ENCODE peak calls at places on chromosomes 6 and 20, in four cellular contexts. N, J, I and W are unnamed samples.

GRCh38 chr6:97275809-97276208 is 7.2 kb downstream of the MMS22L start:
- DNase-seq in N (no peak), J (no peak), I (no peak), W (no peak)

GRCh38 chr6:13417431-13417830 is 70.0 kb downstream of the GFOD1 start:
- DNase-seq in N (no peak), J (no peak), I (no peak), W (no peak)

GRCh38 chr6:24064106-24064505 is 61.9 kb upstream of the NRSN1 start:
- DNase-seq in N (no peak), J (no peak), I (peak), W (no peak)

GRCh38 chr6:160519603-160520042 is 144.5 kb downstream of the LPA start:
- DNase-seq in N (no peak), J (no peak), I (no peak), W (no peak)

GRCh38 chr6:128532110-128532509 is 11.7 kb upstream of the PTPRK start:
- DNase-seq in N (no peak), J (no peak), I (no peak), W (no peak)

GRCh38 chr20:52031574-52032303 is 159.8 kb downstream of the ZFP64 start:
- DNase-seq in N (peak), J (no peak), I (no peak), W (no peak)

GRCh38 chr6:117555882-117556498 is 46.3 kb downstream of the GOPC start:
- DNase-seq in N (no peak), J (peak), I (peak), W (peak)

GRCh38 chr6:98787961-98788360 is 46.4 kb upstream of the POU3F2 start:
- DNase-seq in N (no peak), J (no peak), I (no peak), W (no peak)

GRCh38 chr6:152124432-152125074 is 317.1 kb downstream of the ESR1 start:
- DNase-seq in N (no peak), J (no peak), I (no peak), W (no peak)

GRCh38 chr6:101397199-101397598 is 3.7 kb downstream of the GRIK2 start:
- DNase-seq in N (no peak), J (no peak), I (peak), W (no peak)

GRCh38 chr20:53774487-53775203 is 181.0 kb upstream of the ZNF217 start:
- DNase-seq in N (no peak), J (no peak), I (no peak), W (no peak)

GRCh38 chr20:10861619-10862018 is 187.8 kb upstream of the JAG1 start:
- DNase-seq in N (no peak), J (no peak), I (no peak), W (no peak)

GRCh38 chr6:106128981-106129761 is 43.0 kb downstream of the PRDM1 start:
- DNase-seq in N (no peak), J (no peak), I (no peak), W (no peak)

GRCh38 chr6:75893776-75894152 is 144.7 kb downstream of the MYO6 start:
- DNase-seq in N (no peak), J (no peak), I (no peak), W (no peak)

GRCh38 chr6:13664703-13665352 is 46.8 kb downstream of the RANBP9 start:
- DNase-seq in N (no peak), J (no peak), I (no peak), W (no peak)

GRCh38 chr6:30963641-30964040 is 19.9 kb upstream of the MUC21 start:
- DNase-seq in N (no peak), J (no peak), I (no peak), W (no peak)

GRCh38 chr20:11394145-11394833 is 523.4 kb upstream of the BTBD3 start:
- DNase-seq in N (no peak), J (no peak), I (no peak), W (no peak)

GRCh38 chr6:14458669-14459266 is 341.2 kb downstream of the CD83 start:
- DNase-seq in N (no peak), J (no peak), I (no peak), W (no peak)

GRCh38 chr6:43887340-43887858 is 117.4 kb downstream of the VEGFA start:
- DNase-seq in N (no peak), J (no peak), I (no peak), W (no peak)

GRCh38 chr20:47677314-47678129 is 107.8 kb downstream of the SULF2 start:
- DNase-seq in N (peak), J (peak), I (peak), W (peak)

GRCh38 chr20:41664584-41664983 is 46.4 kb upstream of the CHD6 start:
- DNase-seq in N (no peak), J (no peak), I (no peak), W (no peak)